ENCODE peak calls at places on chromosomes 6 and 20, in ten cellular contexts. One of them, this sample, is unnamed.

GRCh38 chr20:50366270-50367103 is 143.7 kb upstream of the PTPN1 start:
- DNase-seq in fibroblast of lung: peak
- DNase-seq in kidney epithelial cell: peak
- DNase-seq in fibroblast of mammary gland: peak
- DNase-seq in body of pancreas: peak
- DNase-seq in astrocyte of the spinal cord: peak
- DNase-seq in OCI-LY7: no peak
- DNase-seq in GM23338: no peak
- DNase-seq in A549: peak
- DNase-seq in foreskin fibroblast: peak
- DNase-seq in this sample: peak

GRCh38 chr6:3869632-3870527 is 20.7 kb downstream of the FAM50B start:
- DNase-seq in fibroblast of lung: no peak
- DNase-seq in kidney epithelial cell: no peak
- DNase-seq in fibroblast of mammary gland: no peak
- DNase-seq in body of pancreas: no peak
- DNase-seq in astrocyte of the spinal cord: no peak
- DNase-seq in OCI-LY7: no peak
- DNase-seq in GM23338: no peak
- DNase-seq in A549: peak
- DNase-seq in foreskin fibroblast: no peak
- DNase-seq in this sample: no peak

GRCh38 chr6:159595173-159595572 is 97.9 kb downstream of the SOD2 start:
- DNase-seq in fibroblast of lung: peak
- DNase-seq in kidney epithelial cell: no peak
- DNase-seq in fibroblast of mammary gland: peak
- DNase-seq in body of pancreas: no peak
- DNase-seq in astrocyte of the spinal cord: peak
- DNase-seq in OCI-LY7: no peak
- DNase-seq in GM23338: no peak
- DNase-seq in A549: peak
- DNase-seq in foreskin fibroblast: peak
- DNase-seq in this sample: peak

GRCh38 chr20:49320460-49320859 is 42.6 kb upstream of the ZNFX1 start:
- DNase-seq in fibroblast of lung: peak
- DNase-seq in kidney epithelial cell: no peak
- DNase-seq in fibroblast of mammary gland: peak
- DNase-seq in body of pancreas: no peak
- DNase-seq in astrocyte of the spinal cord: peak
- DNase-seq in OCI-LY7: peak
- DNase-seq in GM23338: peak
- DNase-seq in A549: peak
- DNase-seq in foreskin fibroblast: peak
- DNase-seq in this sample: peak

GRCh38 chr20:62009869-62010445 is 55.7 kb downstream of the TAF4 start:
- DNase-seq in fibroblast of lung: no peak
- DNase-seq in kidney epithelial cell: no peak
- DNase-seq in fibroblast of mammary gland: no peak
- DNase-seq in body of pancreas: no peak
- DNase-seq in astrocyte of the spinal cord: no peak
- DNase-seq in OCI-LY7: no peak
- DNase-seq in GM23338: no peak
- DNase-seq in A549: no peak
- DNase-seq in foreskin fibroblast: no peak
- DNase-seq in this sample: no peak

GRCh38 chr6:20338160-20338559 is 63.5 kb upstream of the E2F3 start:
- DNase-seq in fibroblast of lung: peak
- DNase-seq in kidney epithelial cell: peak
- DNase-seq in fibroblast of mammary gland: peak
- DNase-seq in body of pancreas: no peak
- DNase-seq in astrocyte of the spinal cord: no peak
- DNase-seq in OCI-LY7: no peak
- DNase-seq in GM23338: no peak
- DNase-seq in A549: no peak
- DNase-seq in foreskin fibroblast: peak
- DNase-seq in this sample: no peak

GRCh38 chr6:149079911-149080501 is 237.5 kb upstream of the TAB2 start:
- DNase-seq in fibroblast of lung: peak
- DNase-seq in kidney epithelial cell: no peak
- DNase-seq in fibroblast of mammary gland: peak
- DNase-seq in body of pancreas: peak
- DNase-seq in astrocyte of the spinal cord: peak
- DNase-seq in OCI-LY7: no peak
- DNase-seq in GM23338: no peak
- DNase-seq in A549: no peak
- DNase-seq in foreskin fibroblast: peak
- DNase-seq in this sample: peak

GRCh38 chr6:144372611-144373010 is 87.5 kb downstream of the UTRN start:
- DNase-seq in fibroblast of lung: no peak
- DNase-seq in kidney epithelial cell: no peak
- DNase-seq in fibroblast of mammary gland: no peak
- DNase-seq in body of pancreas: no peak
- DNase-seq in astrocyte of the spinal cord: no peak
- DNase-seq in OCI-LY7: no peak
- DNase-seq in GM23338: no peak
- DNase-seq in A549: no peak
- DNase-seq in foreskin fibroblast: no peak
- DNase-seq in this sample: no peak

GRCh38 chr6:101398716-101399626 is 5.5 kb downstream of the GRIK2 start:
- DNase-seq in fibroblast of lung: peak
- DNase-seq in kidney epithelial cell: no peak
- DNase-seq in fibroblast of mammary gland: no peak
- DNase-seq in body of pancreas: no peak
- DNase-seq in astrocyte of the spinal cord: no peak
- DNase-seq in OCI-LY7: no peak
- DNase-seq in GM23338: peak
- DNase-seq in A549: no peak
- DNase-seq in foreskin fibroblast: no peak
- DNase-seq in this sample: no peak

GRCh38 chr6:98579941-98580340 is 254.4 kb upstream of the POU3F2 start:
- DNase-seq in fibroblast of lung: peak
- DNase-seq in kidney epithelial cell: no peak
- DNase-seq in fibroblast of mammary gland: no peak
- DNase-seq in body of pancreas: no peak
- DNase-seq in astrocyte of the spinal cord: peak
- DNase-seq in OCI-LY7: no peak
- DNase-seq in GM23338: no peak
- DNase-seq in A549: no peak
- DNase-seq in foreskin fibroblast: no peak
- DNase-seq in this sample: no peak

GRCh38 chr6:138410048-138410735 is 6.2 kb downstream of the HEBP2 start:
- DNase-seq in fibroblast of lung: peak
- DNase-seq in kidney epithelial cell: no peak
- DNase-seq in fibroblast of mammary gland: peak
- DNase-seq in body of pancreas: no peak
- DNase-seq in astrocyte of the spinal cord: peak
- DNase-seq in OCI-LY7: no peak
- DNase-seq in GM23338: no peak
- DNase-seq in A549: no peak
- DNase-seq in foreskin fibroblast: peak
- DNase-seq in this sample: peak

GRCh38 chr6:170178561-170179477 is 112.1 kb downstream of the DLL1 start:
- DNase-seq in fibroblast of lung: peak
- DNase-seq in kidney epithelial cell: no peak
- DNase-seq in fibroblast of mammary gland: peak
- DNase-seq in body of pancreas: peak
- DNase-seq in astrocyte of the spinal cord: peak
- DNase-seq in OCI-LY7: no peak
- DNase-seq in GM23338: peak
- DNase-seq in A549: no peak
- DNase-seq in foreskin fibroblast: peak
- DNase-seq in this sample: peak

GRCh38 chr6:53928641-53929339 is 134.0 kb downstream of the LRRC1 start:
- DNase-seq in fibroblast of lung: peak
- DNase-seq in kidney epithelial cell: no peak
- DNase-seq in fibroblast of mammary gland: peak
- DNase-seq in body of pancreas: no peak
- DNase-seq in astrocyte of the spinal cord: no peak
- DNase-seq in OCI-LY7: no peak
- DNase-seq in GM23338: no peak
- DNase-seq in A549: no peak
- DNase-seq in foreskin fibroblast: peak
- DNase-seq in this sample: peak

GRCh38 chr6:16239090-16239797 is 857 bp downstream of the GMPR start:
- DNase-seq in fibroblast of lung: peak
- DNase-seq in kidney epithelial cell: peak
- DNase-seq in fibroblast of mammary gland: no peak
- DNase-seq in body of pancreas: peak
- DNase-seq in astrocyte of the spinal cord: peak
- DNase-seq in OCI-LY7: no peak
- DNase-seq in GM23338: peak
- DNase-seq in A549: no peak
- DNase-seq in foreskin fibroblast: peak
- DNase-seq in this sample: peak
- TF ChIP-seq CTCF in fibroblast of lung: peak
- TF ChIP-seq CTCF in kidney epithelial cell: peak
- TF ChIP-seq CTCF in fibroblast of mammary gland: no peak
- TF ChIP-seq CTCF in body of pancreas: peak
- TF ChIP-seq CTCF in astrocyte of the spinal cord: peak
- TF ChIP-seq CTCF in OCI-LY7: no peak
- TF ChIP-seq CTCF in GM23338: peak
- TF ChIP-seq CTCF in A549: no peak
- TF ChIP-seq CTCF in foreskin fibroblast: peak
- TF ChIP-seq CTCF in this sample: peak

GRCh38 chr6:4928426-4928825 is 75.4 kb downstream of the RPP40 start:
- DNase-seq in fibroblast of lung: peak
- DNase-seq in kidney epithelial cell: peak
- DNase-seq in fibroblast of mammary gland: peak
- DNase-seq in body of pancreas: no peak
- DNase-seq in astrocyte of the spinal cord: peak
- DNase-seq in OCI-LY7: no peak
- DNase-seq in GM23338: no peak
- DNase-seq in A549: no peak
- DNase-seq in foreskin fibroblast: peak
- DNase-seq in this sample: peak

GRCh38 chr6:4932506-4932903 is 71.3 kb downstream of the RPP40 start:
- DNase-seq in fibroblast of lung: no peak
- DNase-seq in kidney epithelial cell: no peak
- DNase-seq in fibroblast of mammary gland: no peak
- DNase-seq in body of pancreas: no peak
- DNase-seq in astrocyte of the spinal cord: no peak
- DNase-seq in OCI-LY7: no peak
- DNase-seq in GM23338: no peak
- DNase-seq in A549: no peak
- DNase-seq in foreskin fibroblast: no peak
- DNase-seq in this sample: no peak

GRCh38 chr6:4931530-4932505 is 72.0 kb downstream of the RPP40 start:
- DNase-seq in fibroblast of lung: no peak
- DNase-seq in kidney epithelial cell: no peak
- DNase-seq in fibroblast of mammary gland: peak
- DNase-seq in body of pancreas: no peak
- DNase-seq in astrocyte of the spinal cord: no peak
- DNase-seq in OCI-LY7: no peak
- DNase-seq in GM23338: peak
- DNase-seq in A549: peak
- DNase-seq in foreskin fibroblast: peak
- DNase-seq in this sample: no peak

GRCh38 chr6:4930025-4930692 is 73.7 kb downstream of the RPP40 start:
- DNase-seq in fibroblast of lung: no peak
- DNase-seq in kidney epithelial cell: no peak
- DNase-seq in fibroblast of mammary gland: no peak
- DNase-seq in body of pancreas: no peak
- DNase-seq in astrocyte of the spinal cord: no peak
- DNase-seq in OCI-LY7: no peak
- DNase-seq in GM23338: no peak
- DNase-seq in A549: no peak
- DNase-seq in foreskin fibroblast: no peak
- DNase-seq in this sample: no peak

GRCh38 chr6:4929319-4929718 is 74.5 kb downstream of the RPP40 start:
- DNase-seq in fibroblast of lung: peak
- DNase-seq in kidney epithelial cell: no peak
- DNase-seq in fibroblast of mammary gland: no peak
- DNase-seq in body of pancreas: no peak
- DNase-seq in astrocyte of the spinal cord: no peak
- DNase-seq in OCI-LY7: no peak
- DNase-seq in GM23338: no peak
- DNase-seq in A549: no peak
- DNase-seq in foreskin fibroblast: no peak
- DNase-seq in this sample: peak
- H3K4me3 ChIP-seq in fibroblast of lung: no peak
- H3K4me3 ChIP-seq in kidney epithelial cell: no peak
- H3K4me3 ChIP-seq in fibroblast of mammary gland: no peak
- H3K4me3 ChIP-seq in body of pancreas: no peak
- H3K4me3 ChIP-seq in astrocyte of the spinal cord: no peak
- H3K4me3 ChIP-seq in OCI-LY7: no peak
- H3K4me3 ChIP-seq in GM23338: no peak
- H3K4me3 ChIP-seq in A549: no peak
- H3K4me3 ChIP-seq in foreskin fibroblast: no peak
- H3K4me3 ChIP-seq in this sample: no peak

GRCh38 chr20:39596554-39596953 is 634.4 kb downstream of the DHX35 start:
- DNase-seq in fibroblast of lung: no peak
- DNase-seq in kidney epithelial cell: no peak
- DNase-seq in fibroblast of mammary gland: no peak
- DNase-seq in body of pancreas: no peak
- DNase-seq in astrocyte of the spinal cord: no peak
- DNase-seq in OCI-LY7: no peak
- DNase-seq in GM23338: no peak
- DNase-seq in A549: no peak
- DNase-seq in foreskin fibroblast: no peak
- DNase-seq in this sample: no peak
- TF ChIP-seq CTCF in fibroblast of lung: no peak
- TF ChIP-seq CTCF in kidney epithelial cell: no peak
- TF ChIP-seq CTCF in fibroblast of mammary gland: no peak
- TF ChIP-seq CTCF in body of pancreas: no peak
- TF ChIP-seq CTCF in astrocyte of the spinal cord: no peak
- TF ChIP-seq CTCF in OCI-LY7: no peak
- TF ChIP-seq CTCF in GM23338: no peak
- TF ChIP-seq CTCF in A549: no peak
- TF ChIP-seq CTCF in foreskin fibroblast: no peak
- TF ChIP-seq CTCF in this sample: no peak

DNA sequence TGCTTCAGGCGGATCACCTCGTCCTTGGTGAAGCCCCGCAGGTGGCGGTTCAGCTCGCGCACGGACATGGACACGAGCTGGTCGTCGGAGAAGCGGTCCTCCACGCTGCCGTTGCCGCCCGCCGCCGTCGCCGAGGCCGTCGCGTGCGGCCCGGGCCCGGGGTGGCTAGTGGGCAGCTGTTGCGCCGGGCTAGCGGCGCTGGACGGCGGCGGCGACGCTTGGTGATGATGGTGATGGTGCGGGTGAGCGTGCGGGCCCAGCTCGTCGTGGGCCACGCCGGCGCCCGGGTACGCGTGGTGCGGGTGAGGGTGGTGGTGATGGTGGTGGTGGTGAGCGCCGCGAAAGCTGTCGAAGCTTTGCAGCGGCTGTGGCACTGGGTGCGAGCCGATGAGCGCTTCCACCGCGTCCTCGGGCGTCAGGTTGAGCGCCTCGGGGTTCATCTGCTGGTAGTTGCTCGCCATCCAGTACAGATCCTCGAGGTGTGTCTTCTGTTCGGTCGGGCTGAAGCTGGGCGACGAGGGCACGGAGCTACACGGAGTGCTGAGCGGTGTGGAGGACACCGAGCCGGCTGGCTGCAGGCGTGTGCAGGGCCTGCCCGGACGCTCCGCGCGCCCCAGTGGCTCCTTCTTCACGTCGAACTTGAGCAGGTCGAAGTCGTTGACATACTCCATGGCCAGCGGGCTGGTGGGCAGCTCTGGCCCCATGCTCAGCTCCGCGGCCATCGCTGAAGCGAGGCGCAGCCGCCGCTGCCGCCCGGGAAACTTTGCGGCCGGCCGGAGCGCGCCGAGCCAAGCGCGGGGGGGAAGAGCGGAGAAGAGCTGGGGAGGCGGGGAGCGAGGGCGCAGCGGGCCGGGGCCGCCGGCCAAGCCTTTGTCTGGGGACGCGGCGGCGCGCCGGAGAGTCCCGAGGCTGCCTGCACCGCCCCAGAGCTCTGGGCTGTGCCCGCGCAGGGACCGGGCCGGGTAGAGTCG is 622 bp downstream of the MAFB start:
- DNase-seq in fibroblast of lung: peak
- DNase-seq in kidney epithelial cell: no peak
- DNase-seq in fibroblast of mammary gland: peak
- DNase-seq in body of pancreas: no peak
- DNase-seq in astrocyte of the spinal cord: no peak
- DNase-seq in OCI-LY7: no peak
- DNase-seq in GM23338: no peak
- DNase-seq in A549: peak
- DNase-seq in foreskin fibroblast: peak
- DNase-seq in this sample: peak
- H3K4me3 ChIP-seq in fibroblast of lung: peak
- H3K4me3 ChIP-seq in kidney epithelial cell: peak
- H3K4me3 ChIP-seq in fibroblast of mammary gland: peak
- H3K4me3 ChIP-seq in body of pancreas: peak
- H3K4me3 ChIP-seq in astrocyte of the spinal cord: peak
- H3K4me3 ChIP-seq in OCI-LY7: no peak
- H3K4me3 ChIP-seq in GM23338: peak
- H3K4me3 ChIP-seq in A549: peak
- H3K4me3 ChIP-seq in foreskin fibroblast: peak
- H3K4me3 ChIP-seq in this sample: peak

This sample was measured in fibroblast of the aortic adventitia.